ENCODE peak calls at places on chromosome 12, in eight cellular contexts. One of them, this sample, is unnamed.

GRCh38 chr12:24109381-24110039 is 160.0 kb upstream of the SOX5 start:
- DNase-seq in SK-N-SH: peak; percentile 35
- DNase-seq in HFF-Myc: no peak
- DNase-seq in activated B cell treated with CpG ODN at 0.5 μM for 24 hours: no peak
- DNase-seq in WERI-Rb-1: no peak
- DNase-seq in HFFc6: no peak
- DNase-seq in mesothelial cell of epicardium: no peak
- DNase-seq in GM10248: peak; percentile 46
- DNase-seq in this sample: no peak

GRCh38 chr12:114666746-114667668 is 17.0 kb downstream of the TBX3 start:
- DNase-seq in SK-N-SH: no peak
- DNase-seq in HFF-Myc: peak; percentile 94
- DNase-seq in activated B cell treated with CpG ODN at 0.5 μM for 24 hours: no peak
- DNase-seq in WERI-Rb-1: no peak
- DNase-seq in HFFc6: peak; percentile 77
- DNase-seq in mesothelial cell of epicardium: no peak
- DNase-seq in GM10248: no peak
- DNase-seq in this sample: no peak

GRCh38 chr12:47881826-47882427 is 22.9 kb downstream of the VDR start:
- DNase-seq in SK-N-SH: no peak
- DNase-seq in HFF-Myc: peak; percentile 84
- DNase-seq in activated B cell treated with CpG ODN at 0.5 μM for 24 hours: no peak
- DNase-seq in WERI-Rb-1: no peak
- DNase-seq in HFFc6: peak; percentile 96
- DNase-seq in mesothelial cell of epicardium: no peak
- DNase-seq in GM10248: no peak
- DNase-seq in this sample: no peak

GRCh38 chr12:68809190-68810026 is 1.4 kb downstream of the MDM2 start:
- DNase-seq in SK-N-SH: no peak
- DNase-seq in HFF-Myc: no peak
- DNase-seq in activated B cell treated with CpG ODN at 0.5 μM for 24 hours: no peak
- DNase-seq in WERI-Rb-1: no peak
- DNase-seq in HFFc6: no peak
- DNase-seq in mesothelial cell of epicardium: no peak
- DNase-seq in GM10248: no peak
- DNase-seq in this sample: no peak

GRCh38 chr12:80269953-80270552 is 170.7 kb downstream of the OTOGL start:
- DNase-seq in SK-N-SH: peak; percentile 10
- DNase-seq in HFF-Myc: peak; percentile 45
- DNase-seq in activated B cell treated with CpG ODN at 0.5 μM for 24 hours: no peak
- DNase-seq in WERI-Rb-1: no peak
- DNase-seq in HFFc6: peak; percentile 44
- DNase-seq in mesothelial cell of epicardium: no peak
- DNase-seq in GM10248: peak; percentile 14
- DNase-seq in this sample: peak; percentile 4

GRCh38 chr12:8553088-8553627 is 12.5 kb upstream of the CLEC4E start:
- DNase-seq in SK-N-SH: no peak
- DNase-seq in HFF-Myc: no peak
- DNase-seq in activated B cell treated with CpG ODN at 0.5 μM for 24 hours: no peak
- DNase-seq in WERI-Rb-1: no peak
- DNase-seq in HFFc6: no peak
- DNase-seq in mesothelial cell of epicardium: no peak
- DNase-seq in GM10248: no peak
- DNase-seq in this sample: no peak

GRCh38 chr12:42790761-42791151 is 201.2 kb upstream of the PRICKLE1 start:
- DNase-seq in SK-N-SH: peak; percentile 32
- DNase-seq in HFF-Myc: peak; percentile 73
- DNase-seq in activated B cell treated with CpG ODN at 0.5 μM for 24 hours: no peak
- DNase-seq in WERI-Rb-1: no peak
- DNase-seq in HFFc6: peak; percentile 57
- DNase-seq in mesothelial cell of epicardium: no peak
- DNase-seq in GM10248: no peak
- DNase-seq in this sample: no peak

GRCh38 chr12:59030415-59030814 is 110.1 kb upstream of the LRIG3 start:
- DNase-seq in SK-N-SH: no peak
- DNase-seq in HFF-Myc: no peak
- DNase-seq in activated B cell treated with CpG ODN at 0.5 μM for 24 hours: no peak
- DNase-seq in WERI-Rb-1: no peak
- DNase-seq in HFFc6: no peak
- DNase-seq in mesothelial cell of epicardium: no peak
- DNase-seq in GM10248: no peak
- DNase-seq in this sample: no peak

GRCh38 chr12:55658212-55658611 is 21.5 kb downstream of the OR10P1 start:
- DNase-seq in SK-N-SH: no peak
- DNase-seq in HFF-Myc: no peak
- DNase-seq in activated B cell treated with CpG ODN at 0.5 μM for 24 hours: no peak
- DNase-seq in WERI-Rb-1: no peak
- DNase-seq in HFFc6: no peak
- DNase-seq in mesothelial cell of epicardium: no peak
- DNase-seq in GM10248: no peak
- DNase-seq in this sample: no peak

GRCh38 chr12:115185529-115185928 is 501.6 kb upstream of the TBX3 start:
- DNase-seq in SK-N-SH: no peak
- DNase-seq in HFF-Myc: no peak
- DNase-seq in activated B cell treated with CpG ODN at 0.5 μM for 24 hours: no peak
- DNase-seq in WERI-Rb-1: no peak
- DNase-seq in HFFc6: no peak
- DNase-seq in mesothelial cell of epicardium: no peak
- DNase-seq in GM10248: no peak
- DNase-seq in this sample: no peak

GRCh38 chr12:124730455-124730932 is 133.2 kb downstream of the SCARB1 start:
- DNase-seq in SK-N-SH: no peak
- DNase-seq in HFF-Myc: no peak
- DNase-seq in activated B cell treated with CpG ODN at 0.5 μM for 24 hours: no peak
- DNase-seq in WERI-Rb-1: no peak
- DNase-seq in HFFc6: no peak
- DNase-seq in mesothelial cell of epicardium: peak; percentile 48
- DNase-seq in GM10248: no peak
- DNase-seq in this sample: no peak

GRCh38 chr12:25585021-25585523 is 32.0 kb upstream of the LMNTD1 start:
- DNase-seq in SK-N-SH: no peak
- DNase-seq in HFF-Myc: no peak
- DNase-seq in activated B cell treated with CpG ODN at 0.5 μM for 24 hours: no peak
- DNase-seq in WERI-Rb-1: no peak
- DNase-seq in HFFc6: no peak
- DNase-seq in mesothelial cell of epicardium: no peak
- DNase-seq in GM10248: no peak
- DNase-seq in this sample: no peak

GRCh38 chr12:63968685-63969084 is 124.2 kb downstream of the SRGAP1 start:
- DNase-seq in SK-N-SH: no peak
- DNase-seq in HFF-Myc: no peak
- DNase-seq in activated B cell treated with CpG ODN at 0.5 μM for 24 hours: no peak
- DNase-seq in WERI-Rb-1: no peak
- DNase-seq in HFFc6: no peak
- DNase-seq in mesothelial cell of epicardium: no peak
- DNase-seq in GM10248: no peak
- DNase-seq in this sample: no peak

GRCh38 chr12:30754750-30755394 is at the start of gene CAPRIN2:
- DNase-seq in SK-N-SH: peak; percentile 95
- DNase-seq in HFF-Myc: peak; percentile 46
- DNase-seq in activated B cell treated with CpG ODN at 0.5 μM for 24 hours: peak; percentile 97
- DNase-seq in WERI-Rb-1: peak; percentile 96
- DNase-seq in HFFc6: peak; percentile 92
- DNase-seq in mesothelial cell of epicardium: peak; percentile 84
- DNase-seq in GM10248: peak; percentile 92
- DNase-seq in this sample: peak; percentile 93

GRCh38 chr12:19959353-19959752 is 409.0 kb upstream of the PDE3A start:
- DNase-seq in SK-N-SH: no peak
- DNase-seq in HFF-Myc: no peak
- DNase-seq in activated B cell treated with CpG ODN at 0.5 μM for 24 hours: no peak
- DNase-seq in WERI-Rb-1: no peak
- DNase-seq in HFFc6: no peak
- DNase-seq in mesothelial cell of epicardium: no peak
- DNase-seq in GM10248: no peak
- DNase-seq in this sample: no peak

GRCh38 chr12:25689996-25690501 is 137.0 kb upstream of the LMNTD1 start:
- DNase-seq in SK-N-SH: peak; percentile 79
- DNase-seq in HFF-Myc: peak; percentile 64
- DNase-seq in activated B cell treated with CpG ODN at 0.5 μM for 24 hours: no peak
- DNase-seq in WERI-Rb-1: no peak
- DNase-seq in HFFc6: no peak
- DNase-seq in mesothelial cell of epicardium: peak; percentile 21
- DNase-seq in GM10248: no peak
- DNase-seq in this sample: no peak

GRCh38 chr12:3117144-3117581 is 40.0 kb downstream of the TSPAN9 start:
- DNase-seq in SK-N-SH: no peak
- DNase-seq in HFF-Myc: no peak
- DNase-seq in activated B cell treated with CpG ODN at 0.5 μM for 24 hours: no peak
- DNase-seq in WERI-Rb-1: no peak
- DNase-seq in HFFc6: peak; percentile 66
- DNase-seq in mesothelial cell of epicardium: no peak
- DNase-seq in GM10248: no peak
- DNase-seq in this sample: no peak

GRCh38 chr12:98744692-98745091 is 99.6 kb downstream of the APAF1 start:
- DNase-seq in SK-N-SH: no peak
- DNase-seq in HFF-Myc: no peak
- DNase-seq in activated B cell treated with CpG ODN at 0.5 μM for 24 hours: no peak
- DNase-seq in WERI-Rb-1: no peak
- DNase-seq in HFFc6: no peak
- DNase-seq in mesothelial cell of epicardium: no peak
- DNase-seq in GM10248: no peak
- DNase-seq in this sample: no peak

GRCh38 chr12:50050410-50051280 is 6.8 kb upstream of the ASIC1 start:
- DNase-seq in SK-N-SH: peak; percentile 44
- DNase-seq in HFF-Myc: no peak
- DNase-seq in activated B cell treated with CpG ODN at 0.5 μM for 24 hours: no peak
- DNase-seq in WERI-Rb-1: peak; percentile 76
- DNase-seq in HFFc6: no peak
- DNase-seq in mesothelial cell of epicardium: no peak
- DNase-seq in GM10248: no peak
- DNase-seq in this sample: no peak

GRCh38 chr12:68636268-68636667 is 25.6 kb downstream of the RAP1B start:
- DNase-seq in SK-N-SH: no peak
- DNase-seq in HFF-Myc: no peak
- DNase-seq in activated B cell treated with CpG ODN at 0.5 μM for 24 hours: no peak
- DNase-seq in WERI-Rb-1: no peak
- DNase-seq in HFFc6: peak; percentile 75
- DNase-seq in mesothelial cell of epicardium: no peak
- DNase-seq in GM10248: no peak
- DNase-seq in this sample: no peak

GRCh38 chr12:54021432-54022013 is 6.7 kb upstream of the HOXC6 start:
- DNase-seq in SK-N-SH: no peak
- DNase-seq in HFF-Myc: no peak
- DNase-seq in activated B cell treated with CpG ODN at 0.5 μM for 24 hours: no peak
- DNase-seq in WERI-Rb-1: peak; percentile 76
- DNase-seq in HFFc6: no peak
- DNase-seq in mesothelial cell of epicardium: no peak
- DNase-seq in GM10248: no peak
- DNase-seq in this sample: no peak
- TF ChIP-seq CTCF in SK-N-SH: no peak
- TF ChIP-seq CTCF in HFF-Myc: no peak
- TF ChIP-seq CTCF in activated B cell treated with CpG ODN at 0.5 μM for 24 hours: no peak
- TF ChIP-seq CTCF in WERI-Rb-1: peak; percentile 39
- TF ChIP-seq CTCF in HFFc6: no peak
- TF ChIP-seq CTCF in mesothelial cell of epicardium: no peak
- TF ChIP-seq CTCF in GM10248: peak; percentile 34
- TF ChIP-seq CTCF in this sample: no peak

GRCh38 chr12:91620422-91620821 is 437.8 kb upstream of the DCN start:
- DNase-seq in SK-N-SH: no peak
- DNase-seq in HFF-Myc: no peak
- DNase-seq in activated B cell treated with CpG ODN at 0.5 μM for 24 hours: no peak
- DNase-seq in WERI-Rb-1: no peak
- DNase-seq in HFFc6: no peak
- DNase-seq in mesothelial cell of epicardium: no peak
- DNase-seq in GM10248: no peak
- DNase-seq in this sample: no peak

GRCh38 chr12:91617830-91618229 is 435.2 kb upstream of the DCN start:
- DNase-seq in SK-N-SH: no peak
- DNase-seq in HFF-Myc: no peak
- DNase-seq in activated B cell treated with CpG ODN at 0.5 μM for 24 hours: no peak
- DNase-seq in WERI-Rb-1: no peak
- DNase-seq in HFFc6: no peak
- DNase-seq in mesothelial cell of epicardium: no peak
- DNase-seq in GM10248: no peak
- DNase-seq in this sample: no peak

GRCh38 chr12:91618281-91618680 is 435.7 kb upstream of the DCN start:
- DNase-seq in SK-N-SH: no peak
- DNase-seq in HFF-Myc: no peak
- DNase-seq in activated B cell treated with CpG ODN at 0.5 μM for 24 hours: no peak
- DNase-seq in WERI-Rb-1: no peak
- DNase-seq in HFFc6: no peak
- DNase-seq in mesothelial cell of epicardium: no peak
- DNase-seq in GM10248: no peak
- DNase-seq in this sample: no peak

GRCh38 chr12:91622981-91623380 is 440.4 kb upstream of the DCN start:
- DNase-seq in SK-N-SH: no peak
- DNase-seq in HFF-Myc: no peak
- DNase-seq in activated B cell treated with CpG ODN at 0.5 μM for 24 hours: no peak
- DNase-seq in WERI-Rb-1: no peak
- DNase-seq in HFFc6: no peak
- DNase-seq in mesothelial cell of epicardium: no peak
- DNase-seq in GM10248: no peak
- DNase-seq in this sample: no peak

GRCh38 chr12:91620949-91621348 is 438.3 kb upstream of the DCN start:
- DNase-seq in SK-N-SH: no peak
- DNase-seq in HFF-Myc: no peak
- DNase-seq in activated B cell treated with CpG ODN at 0.5 μM for 24 hours: no peak
- DNase-seq in WERI-Rb-1: no peak
- DNase-seq in HFFc6: no peak
- DNase-seq in mesothelial cell of epicardium: no peak
- DNase-seq in GM10248: no peak
- DNase-seq in this sample: no peak
- TF ChIP-seq CTCF in SK-N-SH: no peak
- TF ChIP-seq CTCF in HFF-Myc: no peak
- TF ChIP-seq CTCF in activated B cell treated with CpG ODN at 0.5 μM for 24 hours: no peak
- TF ChIP-seq CTCF in WERI-Rb-1: no peak
- TF ChIP-seq CTCF in HFFc6: no peak
- TF ChIP-seq CTCF in mesothelial cell of epicardium: no peak
- TF ChIP-seq CTCF in GM10248: no peak
- TF ChIP-seq CTCF in this sample: no peak

GRCh38 chr12:111788178-111788654 is 21.5 kb downstream of the ALDH2 start:
- DNase-seq in SK-N-SH: peak; percentile 48
- DNase-seq in HFF-Myc: no peak
- DNase-seq in activated B cell treated with CpG ODN at 0.5 μM for 24 hours: no peak
- DNase-seq in WERI-Rb-1: peak; percentile 55
- DNase-seq in HFFc6: no peak
- DNase-seq in mesothelial cell of epicardium: no peak
- DNase-seq in GM10248: no peak
- DNase-seq in this sample: no peak
- TF ChIP-seq CTCF in SK-N-SH: no peak
- TF ChIP-seq CTCF in HFF-Myc: peak; percentile 38
- TF ChIP-seq CTCF in activated B cell treated with CpG ODN at 0.5 μM for 24 hours: no peak
- TF ChIP-seq CTCF in WERI-Rb-1: peak; percentile 78
- TF ChIP-seq CTCF in HFFc6: peak; percentile 21
- TF ChIP-seq CTCF in mesothelial cell of epicardium: no peak
- TF ChIP-seq CTCF in GM10248: peak; percentile 33
- TF ChIP-seq CTCF in this sample: no peak

DNA sequence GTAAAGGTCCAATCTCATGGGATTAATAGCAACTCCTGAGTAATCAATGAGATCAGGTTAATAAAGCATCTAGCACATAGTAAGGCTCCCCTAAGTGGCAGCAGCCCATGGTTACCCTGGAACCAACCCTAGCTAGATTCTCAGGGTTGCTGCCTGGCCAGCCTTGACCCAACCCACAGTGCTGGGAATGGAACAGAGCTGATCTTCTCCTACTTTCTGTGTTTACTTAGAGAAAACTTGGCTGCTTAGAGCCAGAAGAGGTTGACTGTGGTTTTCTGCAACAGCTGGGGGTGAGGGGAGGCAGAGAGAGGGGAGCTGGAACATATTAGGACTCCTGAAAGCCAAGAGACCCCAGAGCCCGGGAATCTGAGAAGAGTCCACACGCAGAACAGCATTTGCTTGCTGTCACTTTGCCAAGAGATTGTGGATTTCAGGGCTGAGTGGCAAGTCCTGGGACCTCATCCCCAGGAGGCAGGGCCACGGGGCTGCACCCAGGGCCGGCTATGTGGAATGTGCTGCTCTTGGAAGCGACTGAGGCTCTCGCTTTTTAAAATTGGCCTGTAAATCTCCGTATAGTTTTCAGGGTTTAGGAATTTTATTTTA is 22.2 kb upstream of the MED13L start:
- DNase-seq in SK-N-SH: no peak
- DNase-seq in HFF-Myc: no peak
- DNase-seq in activated B cell treated with CpG ODN at 0.5 μM for 24 hours: no peak
- DNase-seq in WERI-Rb-1: no peak
- DNase-seq in HFFc6: no peak
- DNase-seq in mesothelial cell of epicardium: no peak
- DNase-seq in GM10248: no peak
- DNase-seq in this sample: no peak
- TF ChIP-seq CTCF in SK-N-SH: no peak
- TF ChIP-seq CTCF in HFF-Myc: no peak
- TF ChIP-seq CTCF in activated B cell treated with CpG ODN at 0.5 μM for 24 hours: no peak
- TF ChIP-seq CTCF in WERI-Rb-1: no peak
- TF ChIP-seq CTCF in HFFc6: no peak
- TF ChIP-seq CTCF in mesothelial cell of epicardium: no peak
- TF ChIP-seq CTCF in GM10248: no peak
- TF ChIP-seq CTCF in this sample: no peak

This sample was measured in activated CD8-positive, alpha-beta T cell treated with anti-CD3 and anti-CD28 coated beads for 36 hours.